ENCODE peak calls at places on chromosome 19, in four cellular contexts. S, D, A and Q are unnamed samples.

GRCh38 chr19:48696353-48697010 is 711 bp downstream of the FUT2 start:
- DNase-seq in D (no peak), S (no peak), A (no peak), Q (no peak)

GRCh38 chr19:35959040-35959967 is 23.1 kb downstream of the LRFN3 start:
- DNase-seq in D (no peak), A (no peak), S (no peak), Q (no peak)

GRCh38 chr19:48833977-48834376 is 2.3 kb downstream of the HSD17B14 start:
- DNase-seq in S (no peak), D (no peak), A (no peak), Q (no peak)

GRCh38 chr19:869245-870177 is 10.0 kb downstream of the CFD start:
- DNase-seq in D (no peak), S (peak), A (no peak), Q (peak)

GRCh38 chr19:961866-962620 is 22.1 kb upstream of the WDR18 start:
- DNase-seq in D (peak), S (peak), A (peak), Q (peak)

GRCh38 chr19:52343548-52343947 is 7.5 kb downstream of the ZNF610 start:
- DNase-seq in D (peak), A (peak), S (peak), Q (peak)

GRCh38 chr19:18300930-18301717 is 19.7 kb upstream of the JUND start:
- DNase-seq in A (no peak), D (peak), S (peak), Q (peak)

GRCh38 chr19:7670790-7671189 is 1.9 kb downstream of the RETN start:
- DNase-seq in A (no peak), S (no peak), D (no peak), Q (no peak)

GRCh38 chr19:9917322-9917721 is 19.0 kb downstream of the OLFM2 start:
- DNase-seq in A (peak), D (peak), S (peak), Q (peak)

GRCh38 chr19:41322451-41322850 is 12.5 kb downstream of the CCDC97 start:
- DNase-seq in D (no peak), S (no peak), A (no peak), Q (no peak)

GRCh38 chr19:41323430-41324125 is 13.6 kb downstream of the CCDC97 start:
- DNase-seq in A (peak), S (peak), D (peak), Q (peak)

GRCh38 chr19:41321600-41322270 is 11.8 kb downstream of the CCDC97 start:
- DNase-seq in D (peak), A (peak), S (peak), Q (peak)

GRCh38 chr19:41324231-41324702 is 14.3 kb downstream of the CCDC97 start:
- DNase-seq in A (no peak), S (peak), D (no peak), Q (no peak)

GRCh38 chr19:41323023-41323422 is 13.1 kb downstream of the CCDC97 start:
- DNase-seq in A (no peak), D (no peak), S (no peak), Q (peak)
- H3K27ac ChIP-seq in A (peak), D (peak), S (peak), Q (peak)

GRCh38 chr19:56142087-56142787 is 1.1 kb downstream of the ZNF444 start:
- DNase-seq in D (no peak), S (no peak), A (peak), Q (no peak)

GRCh38 chr19:56140583-56141415 is at the start of gene ZNF444:
- DNase-seq in D (peak), S (peak), A (peak), Q (peak)

GRCh38 chr19:56142897-56143434 is 1.9 kb downstream of the ZNF444 start:
- DNase-seq in A (no peak), S (no peak), D (no peak), Q (no peak)

GRCh38 chr19:56139847-56140582 is 1.1 kb upstream of the ZNF444 start:
- DNase-seq in S (no peak), D (peak), A (no peak), Q (no peak)

GRCh38 chr19:56141416-56141992 is 417 bp downstream of the ZNF444 start:
- DNase-seq in D (no peak), S (no peak), A (no peak), Q (no peak)
- TF ChIP-seq MAFK in D (no peak), S (no peak), A (no peak), Q (no peak)

DNA sequence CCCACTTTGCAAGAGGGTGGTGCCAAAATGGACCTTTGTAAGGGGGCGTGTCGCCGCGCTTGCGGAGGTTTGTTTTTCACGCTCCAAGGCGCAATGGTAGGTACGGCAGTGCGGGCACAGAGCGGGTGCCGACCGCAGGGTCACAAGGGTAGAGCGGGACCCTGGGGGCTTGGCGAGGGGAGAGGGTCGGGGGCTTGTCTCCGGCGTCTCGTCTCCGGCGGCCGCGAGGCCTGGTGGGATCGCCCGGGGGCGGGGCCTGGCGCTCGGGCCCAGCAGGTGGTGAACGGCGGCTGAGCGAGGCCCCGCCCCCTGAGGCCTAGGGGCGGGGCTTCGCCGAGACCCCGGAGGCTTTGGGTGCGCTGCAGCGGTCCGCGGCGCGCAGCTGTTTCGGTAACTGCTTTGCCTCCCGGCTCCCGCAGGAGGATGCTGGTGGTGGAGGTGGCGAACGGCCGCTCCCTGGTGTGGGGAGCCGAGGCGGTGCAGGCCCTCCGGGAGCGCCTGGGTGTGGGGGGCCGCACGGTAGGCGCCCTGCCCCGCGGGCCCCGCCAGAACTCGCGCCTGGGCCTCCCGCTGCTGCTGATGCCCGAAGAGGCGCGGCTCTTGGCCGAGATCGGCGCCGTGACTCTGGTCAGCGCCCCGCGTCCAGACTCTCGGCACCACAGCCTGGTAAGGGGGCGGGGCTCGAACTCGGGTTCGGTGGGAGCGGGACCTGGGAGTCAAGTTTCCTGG is at the start of gene TSEN34:
- DNase-seq in S (no peak), A (peak), D (peak), Q (peak)
- TF ChIP-seq BHLHE40 in S (no peak), A (no peak), D (peak), Q (no peak)

DNA sequence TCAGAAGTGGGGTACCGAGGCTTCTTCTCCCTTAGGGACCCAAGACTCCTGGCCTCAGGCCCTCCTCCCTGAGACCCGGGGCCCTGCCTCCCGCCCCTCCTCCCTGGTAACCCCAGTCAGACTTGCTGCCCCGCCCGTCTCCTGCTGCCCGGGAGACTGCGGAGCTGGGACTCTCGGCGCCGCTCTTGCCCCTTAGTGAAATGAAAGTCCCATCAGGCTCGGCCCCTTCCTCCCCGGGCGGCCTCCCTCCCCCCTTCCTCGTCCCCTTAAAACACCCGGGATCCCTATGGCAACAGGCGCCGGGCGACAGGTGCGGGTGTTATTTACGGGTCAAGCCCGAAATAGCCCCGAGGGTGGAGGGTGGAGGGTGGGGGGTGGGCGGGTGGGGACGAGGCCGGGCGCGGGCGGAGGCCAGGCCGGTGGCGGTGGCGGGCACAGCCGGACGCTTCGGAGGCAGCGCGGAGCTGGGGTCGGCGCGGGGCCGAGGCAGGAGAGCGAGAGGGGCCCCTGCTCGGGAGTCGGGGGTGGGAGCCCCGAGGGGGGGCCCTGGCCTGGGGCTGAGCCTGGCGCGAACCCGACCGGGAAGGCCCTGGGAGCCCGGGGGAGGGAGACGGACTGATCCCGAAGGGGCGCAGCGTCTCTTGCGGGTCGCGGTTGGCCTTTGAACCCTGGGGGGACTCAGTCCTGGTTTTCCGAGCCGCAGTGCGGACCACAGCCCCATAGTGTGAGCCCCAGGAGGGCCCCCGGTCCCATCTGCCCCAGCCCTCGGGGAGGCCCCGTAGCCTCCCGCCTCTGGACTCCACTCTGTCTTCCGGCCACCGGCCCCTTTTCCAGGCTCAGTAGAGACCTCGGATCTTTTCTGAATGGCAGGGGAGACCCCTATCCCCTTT is at the start of gene CACNG6:
- DNase-seq in S (peak), D (no peak), A (no peak), Q (no peak)
- H3K27ac ChIP-seq in S (peak), D (no peak), A (no peak), Q (no peak)

DNA sequence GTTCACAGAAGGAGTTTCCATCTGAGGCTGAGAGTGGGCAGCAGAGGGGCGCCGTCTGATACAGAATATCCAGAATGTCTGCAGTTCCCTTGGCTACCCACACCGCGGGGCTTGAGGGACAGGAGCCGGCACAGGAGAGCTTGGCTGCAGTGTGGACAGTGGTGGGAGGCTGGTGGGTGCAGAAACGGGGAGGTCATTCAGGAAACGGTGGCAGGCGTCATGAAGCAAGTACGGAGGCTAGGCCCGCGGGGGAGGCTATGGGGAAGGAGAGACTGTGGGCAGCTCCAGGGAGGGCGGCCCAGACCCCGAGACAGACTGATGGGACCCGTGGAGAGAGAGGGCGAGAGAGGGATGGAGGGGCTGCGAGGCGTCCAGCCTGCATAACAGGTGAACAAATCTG is 55.2 kb upstream of the UQCRFS1 start:
- DNase-seq in S (no peak), A (no peak), D (no peak), Q (no peak)
- TF ChIP-seq MAFK in S (no peak), A (no peak), D (no peak), Q (no peak)

DNA sequence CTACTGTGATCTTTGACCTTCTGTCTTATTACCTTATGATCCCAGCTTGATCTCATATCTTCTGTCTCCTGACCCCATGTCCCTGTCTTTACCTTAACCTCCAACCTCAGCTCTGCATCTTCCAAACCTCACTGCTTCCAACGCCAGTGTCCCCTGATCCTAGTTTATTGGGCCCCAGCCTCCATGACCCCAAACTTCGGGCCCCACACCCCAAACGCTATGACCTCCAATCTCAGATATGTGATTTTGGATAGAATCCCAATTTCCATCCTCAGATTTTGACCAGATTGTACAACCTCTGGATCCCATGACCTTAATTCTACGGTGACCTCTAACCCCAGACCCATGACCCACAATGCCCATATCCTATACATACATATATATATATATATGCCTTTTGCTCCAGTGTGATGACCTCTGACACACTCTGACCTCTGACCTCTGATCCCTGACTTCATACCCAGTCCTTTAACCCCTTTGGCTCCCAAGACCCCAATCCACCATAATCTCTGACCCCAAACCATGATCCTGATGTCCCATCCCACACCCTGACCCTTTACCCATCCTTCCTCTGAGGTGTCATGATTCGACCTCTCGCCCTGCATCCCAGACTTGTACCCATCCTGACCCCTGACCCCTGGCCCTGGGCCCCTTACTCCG is 3.5 kb downstream of the KLK12 start:
- DNase-seq in S (no peak), A (no peak), D (no peak), Q (no peak)
- TF ChIP-seq BHLHE40 in S (no peak), A (no peak), D (no peak), Q (no peak)

DNA sequence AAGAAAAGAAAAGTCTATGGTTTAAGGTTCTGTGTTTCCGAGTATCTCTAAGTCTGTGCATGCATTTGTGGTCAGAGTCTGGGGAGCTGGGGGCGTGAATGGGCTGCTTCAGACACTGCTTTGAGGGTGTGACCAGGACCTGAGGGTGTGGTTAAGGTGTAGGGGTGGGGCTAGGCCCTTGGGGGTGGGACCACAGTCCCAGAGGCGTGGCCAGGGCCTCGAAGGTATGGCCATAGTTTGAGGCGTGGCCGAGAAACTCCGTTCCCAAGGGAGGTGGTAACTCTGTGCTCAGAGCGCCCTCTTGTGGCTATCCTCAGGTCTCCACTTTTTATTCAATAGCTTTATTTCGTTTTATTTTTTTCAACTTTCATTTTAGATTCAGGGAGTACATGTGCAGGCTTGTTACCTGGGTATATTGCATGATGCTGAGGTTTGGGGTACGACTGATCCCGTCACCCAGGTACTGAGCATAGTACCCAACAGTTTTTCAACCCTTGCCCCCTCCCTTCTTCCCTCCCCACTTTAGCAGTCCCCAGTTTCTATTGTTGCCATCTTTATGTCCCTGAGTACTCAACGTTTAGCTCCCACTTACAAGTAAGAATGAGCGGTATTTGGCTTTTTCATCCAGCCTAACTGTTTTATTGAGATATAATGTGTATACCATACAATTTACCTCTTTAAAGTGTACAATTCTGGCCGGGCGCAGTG is 7.0 kb upstream of the CBLC start:
- DNase-seq in S (peak), D (peak), A (peak), Q (peak)
- H3K27ac ChIP-seq in S (peak), D (no peak), A (no peak), Q (peak)

DNA sequence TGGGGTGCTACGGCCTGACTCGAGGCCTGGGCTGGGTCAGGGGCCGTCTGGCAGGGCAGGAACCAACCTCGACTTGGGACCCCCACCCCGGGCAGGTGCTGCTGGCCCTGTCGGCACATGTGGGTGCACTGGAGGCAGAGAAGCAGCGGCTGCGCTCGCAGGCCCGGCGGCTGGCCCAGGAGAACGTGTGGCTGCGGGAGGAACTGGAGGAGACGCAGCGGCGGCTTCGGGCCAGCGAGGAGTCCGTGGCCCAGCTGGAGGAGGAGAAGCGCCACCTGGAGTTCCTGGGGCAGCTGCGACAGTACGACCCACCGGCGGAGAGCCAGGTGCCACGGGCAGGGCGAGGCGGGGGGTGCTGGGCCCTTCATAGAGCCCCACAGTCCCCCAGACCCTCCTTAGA is 5.9 kb downstream of the KLC3 start:
- DNase-seq in A (peak), D (peak), S (no peak), Q (no peak)
- TF ChIP-seq MAFK in A (no peak), D (no peak), S (no peak), Q (no peak)

GRCh38 chr19:13841339-13842293 is 35.3 kb upstream of the NANOS3 start:
- DNase-seq in S (peak), A (no peak), D (no peak), Q (no peak)
- TF ChIP-seq BHLHE40 in S (peak), A (no peak), D (peak), Q (no peak)